ENCODE peak calls at places on chromosomes 13 and 19, in seven cellular contexts. A, X, R, G, S, O and V are unnamed samples. For H3K4me1, the result is how much of the 10 kb centered on the place peaks cover.

GRCh38 chr13:27242642-27243185 is 8.6 kb upstream of the RPL21 start:
- DNase-seq in A (no peak), X (no peak), R (no peak), G (no peak), S (no peak), O (no peak), V (no peak)

GRCh38 chr13:102599451-102600012 is 2.7 kb downstream of the TPP2 start:
- DNase-seq in A (no peak), X (no peak), R (no peak), G (no peak), S (no peak), O (no peak), V (no peak)

GRCh38 chr19:7506385-7507328 is 9.2 kb upstream of the ZNF358 start:
- DNase-seq in A (peak), X (peak), R (peak), G (peak), S (peak), O (peak), V (peak)

GRCh38 chr13:41900918-41901317 is 60.0 kb downstream of the VWA8 start:
- DNase-seq in A (no peak), X (peak), R (no peak), G (peak), S (no peak), O (no peak), V (no peak)

GRCh38 chr13:31250435-31250834 is 50.7 kb downstream of the B3GLCT start:
- DNase-seq in A (no peak), X (no peak), R (no peak), G (no peak), S (no peak), O (no peak), V (no peak)

GRCh38 chr19:10517361-10517759 is at the start of gene S1PR5:
- DNase-seq in A (no peak), X (no peak), R (peak), G (no peak), S (peak), O (no peak), V (peak)

GRCh38 chr19:53868892-53869804 is 1.5 kb downstream of the MYADM start:
- DNase-seq in A (no peak), X (peak), R (peak), G (peak), S (peak), O (peak), V (peak)

GRCh38 chr19:4115050-4115817 is 8.7 kb downstream of the MAP2K2 start:
- DNase-seq in A (no peak), X (no peak), R (no peak), G (peak), S (no peak), O (no peak), V (no peak)

GRCh38 chr19:43532571-43532961 is 422 bp upstream of the ZNF575 start:
- DNase-seq in A (no peak), X (no peak), R (no peak), G (peak), S (no peak), O (peak), V (peak)

GRCh38 chr13:44573790-44574465 is 2.2 kb downstream of the TSC22D1 start:
- DNase-seq in A (no peak), X (peak), R (peak), G (no peak), S (peak), O (no peak), V (peak)

GRCh38 chr13:105116966-105117365 is 1418.5 kb downstream of the EFNB2 start:
- DNase-seq in A (no peak), X (no peak), R (no peak), G (no peak), S (no peak), O (no peak), V (no peak)

GRCh38 chr13:110274687-110275086 is 32.3 kb downstream of the COL4A1 start:
- DNase-seq in A (no peak), X (no peak), R (no peak), G (no peak), S (peak), O (no peak), V (no peak)

GRCh38 chr13:53126803-53127202 is 98.2 kb downstream of the OLFM4 start:
- DNase-seq in A (no peak), X (peak), R (peak), G (no peak), S (no peak), O (no peak), V (no peak)

GRCh38 chr13:20616059-20616797 is 49.3 kb downstream of the IFT88 start:
- DNase-seq in A (no peak), X (peak), R (no peak), G (no peak), S (no peak), O (no peak), V (no peak)

GRCh38 chr19:6750062-6750461 is 10.6 kb downstream of the TRIP10 start:
- DNase-seq in A (no peak), X (no peak), R (no peak), G (no peak), S (no peak), O (no peak), V (no peak)

GRCh38 chr19:14361824-14362223 is 19.4 kb upstream of the ADGRE5 start:
- DNase-seq in A (no peak), X (no peak), R (no peak), G (no peak), S (peak), O (no peak), V (peak)
- H3K4me1 ChIP-seq in A (under half), X (under half), R (under half), G (under half), S (under half), O (under half), V (under half)

GRCh38 chr13:76043882-76044281 is 407.8 kb downstream of the LMO7 start:
- DNase-seq in A (no peak), X (no peak), R (no peak), G (no peak), S (no peak), O (no peak), V (no peak)

GRCh38 chr13:76035711-76036110 is 399.6 kb downstream of the LMO7 start:
- DNase-seq in A (no peak), X (peak), R (no peak), G (no peak), S (no peak), O (no peak), V (no peak)

GRCh38 chr13:76036176-76036575 is 400.0 kb downstream of the LMO7 start:
- DNase-seq in A (no peak), X (peak), R (no peak), G (no peak), S (no peak), O (no peak), V (no peak)

DNA sequence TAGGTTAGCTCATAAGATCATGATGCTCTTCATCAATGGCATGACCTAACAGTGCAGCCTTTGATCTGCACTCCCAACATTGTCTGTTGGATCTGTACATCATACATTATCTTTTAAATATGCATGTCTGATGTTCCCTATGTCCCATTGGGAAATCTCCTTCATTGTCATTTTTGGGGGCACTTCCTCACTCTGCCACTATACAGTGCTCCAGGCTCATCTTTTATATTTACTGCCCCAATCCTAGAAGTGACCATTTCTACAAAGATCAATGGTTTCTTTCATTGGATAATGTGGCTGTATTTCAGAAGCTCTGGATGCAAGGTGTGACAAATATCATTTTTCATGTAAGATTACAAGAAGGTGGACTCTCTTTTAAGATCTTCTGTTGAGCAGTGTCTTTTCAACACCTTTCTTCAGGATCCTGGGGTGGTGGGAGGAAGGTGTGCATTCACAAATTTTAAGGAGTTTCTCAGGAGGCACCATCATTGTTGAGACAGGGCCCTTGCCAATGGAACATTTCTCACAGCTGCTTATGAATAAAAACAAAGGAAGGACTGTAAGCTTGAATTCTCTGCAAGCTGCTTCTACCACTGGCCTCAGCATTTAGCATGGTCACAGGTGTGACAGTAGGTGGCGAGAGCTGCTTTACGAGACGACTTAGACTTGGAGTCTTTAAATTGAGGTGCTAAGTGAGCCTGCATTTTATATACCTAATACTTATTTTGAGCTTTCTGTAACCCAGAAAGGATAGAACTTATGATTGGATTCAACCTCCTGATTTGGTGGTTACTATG is 403.0 kb downstream of the LMO7 start:
- DNase-seq in A (no peak), X (no peak), R (no peak), G (no peak), S (peak), O (no peak), V (peak)
- TF ChIP-seq CTCF in A (no peak), X (no peak), R (peak), G (no peak), S (peak), O (peak), V (peak)

DNA sequence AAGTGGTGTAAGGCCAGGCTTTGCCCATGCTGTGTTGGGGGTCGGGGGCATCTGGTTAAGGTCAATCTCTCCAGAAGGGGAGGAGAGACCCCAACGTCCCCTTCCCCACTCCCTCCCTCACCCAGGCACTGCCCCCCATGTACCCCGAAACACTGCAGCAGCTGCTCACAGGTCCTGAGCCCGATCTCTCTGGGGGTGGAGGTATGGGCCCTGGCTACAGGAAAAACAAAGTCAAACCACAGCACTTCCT is 10.2 kb downstream of the CAPN12 start:
- DNase-seq in A (no peak), X (no peak), R (no peak), G (no peak), S (no peak), O (no peak), V (no peak)
- H3K4me1 ChIP-seq in A (half or more), X (under half), R (half or more), G (under half), S (under half), O (under half), V (under half)

DNA sequence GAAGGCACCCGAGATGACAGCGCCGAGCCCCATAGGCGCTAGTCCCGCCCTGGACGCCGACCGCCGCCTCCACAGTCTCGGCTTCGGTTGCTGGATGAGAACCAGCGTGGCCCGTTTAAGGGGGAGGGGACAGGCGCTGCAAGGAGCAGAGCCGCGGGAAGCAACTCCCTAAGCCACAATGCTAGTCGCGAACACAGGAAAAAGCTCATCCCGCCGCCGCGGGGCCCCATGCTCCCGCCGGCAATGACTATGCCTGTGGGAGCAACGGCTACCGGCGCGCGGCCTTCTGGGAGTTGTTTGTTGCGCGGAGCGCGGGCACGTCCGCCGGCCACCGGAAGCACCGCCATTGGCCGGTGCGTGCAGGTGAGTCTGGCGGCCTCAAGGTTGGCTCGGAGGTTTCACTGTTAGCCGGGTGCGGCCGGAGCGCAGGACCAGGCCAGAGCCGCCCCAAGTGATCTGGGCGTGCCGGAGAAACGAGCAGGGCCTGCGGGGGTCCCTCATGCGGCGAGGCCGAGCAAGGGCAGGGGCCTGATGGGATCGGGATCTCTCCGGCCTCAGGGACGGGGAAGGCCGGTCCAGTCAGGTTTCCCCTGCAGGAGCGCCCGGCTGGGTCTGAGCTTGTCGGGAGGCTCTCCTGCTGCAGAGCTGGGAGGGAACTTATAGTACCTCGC is at the start of gene ZNF544:
- DNase-seq in A (no peak), X (peak), R (peak), G (peak), S (peak), O (peak), V (peak)
- TF ChIP-seq CTCF in A (no peak), X (peak), R (no peak), G (peak), S (no peak), O (no peak), V (no peak)

DNA sequence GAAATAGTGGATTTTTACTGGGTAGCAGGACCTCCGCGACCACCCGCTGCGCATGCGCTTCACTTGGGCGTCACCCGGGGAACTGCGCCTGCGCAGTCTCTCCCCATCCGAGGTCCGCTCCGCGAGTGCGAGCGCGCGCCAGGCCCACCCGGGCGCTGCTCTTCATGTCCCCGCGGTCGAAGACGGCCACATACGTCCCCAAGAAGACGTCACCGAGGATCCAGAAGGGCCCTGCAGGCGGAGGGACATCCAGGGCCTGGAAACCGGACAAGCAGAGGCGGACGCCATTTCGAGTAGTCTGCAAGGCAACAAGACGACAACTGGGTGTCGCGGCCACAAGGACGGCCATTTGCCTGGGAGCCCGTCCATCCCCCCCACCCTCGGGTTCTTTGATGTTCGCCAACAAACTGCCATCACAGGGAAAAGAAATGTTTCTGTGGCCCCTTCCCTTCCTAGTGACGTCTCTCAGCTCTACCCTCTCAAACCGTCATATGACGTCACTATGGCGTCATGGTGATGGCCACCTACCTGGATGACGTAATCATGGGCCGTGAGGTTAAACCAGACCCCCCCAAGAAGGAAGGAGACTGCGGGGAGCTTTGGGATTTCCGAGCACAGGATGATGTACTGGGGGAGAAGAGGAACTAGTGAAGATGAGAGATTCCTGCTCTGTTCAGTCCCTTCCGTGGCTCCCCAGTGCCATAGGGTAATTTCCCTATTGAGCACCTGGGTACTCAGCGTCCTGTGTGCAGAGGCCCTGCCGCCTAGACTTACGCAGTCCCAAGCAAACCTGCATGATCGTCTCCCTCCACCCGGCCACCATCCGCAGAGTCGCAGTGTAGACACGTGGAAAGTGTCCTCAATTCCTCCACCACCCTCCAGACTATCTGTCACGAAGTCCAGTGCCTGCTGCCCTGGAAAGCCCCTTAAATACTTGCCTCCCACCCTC is 6.7 kb downstream of the NAPSA start:
- DNase-seq in A (no peak), X (peak), R (peak), G (peak), S (no peak), O (no peak), V (no peak)
- H3K4me1 ChIP-seq in A (under half), X (under half), R (under half), G (under half), S (under half), O (under half), V (under half)

DNA sequence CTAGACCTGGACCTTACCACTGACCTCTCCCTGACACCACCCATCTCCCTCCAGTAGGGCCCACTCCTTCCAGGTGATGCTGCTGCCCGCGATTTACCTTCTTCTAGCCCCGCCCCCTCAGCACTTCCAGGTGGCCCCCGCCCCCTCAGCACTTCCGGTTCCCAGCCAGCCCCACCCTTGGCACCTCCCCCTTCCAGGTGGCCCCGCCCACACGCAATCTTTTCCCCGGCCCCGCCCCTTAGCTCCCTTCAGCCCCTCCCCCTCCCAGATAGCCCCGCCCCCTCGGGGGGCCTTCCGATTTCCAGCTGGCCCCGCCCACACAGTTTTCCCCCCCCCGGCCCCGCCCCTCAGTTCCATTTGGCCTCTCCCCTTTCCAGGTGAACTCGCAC is 565 bp downstream of the LIG1 start:
- DNase-seq in A (peak), X (peak), R (peak), G (peak), S (peak), O (peak), V (peak)
- TF ChIP-seq CTCF in A (no peak), X (no peak), R (no peak), G (no peak), S (peak), O (no peak), V (peak)

DNA sequence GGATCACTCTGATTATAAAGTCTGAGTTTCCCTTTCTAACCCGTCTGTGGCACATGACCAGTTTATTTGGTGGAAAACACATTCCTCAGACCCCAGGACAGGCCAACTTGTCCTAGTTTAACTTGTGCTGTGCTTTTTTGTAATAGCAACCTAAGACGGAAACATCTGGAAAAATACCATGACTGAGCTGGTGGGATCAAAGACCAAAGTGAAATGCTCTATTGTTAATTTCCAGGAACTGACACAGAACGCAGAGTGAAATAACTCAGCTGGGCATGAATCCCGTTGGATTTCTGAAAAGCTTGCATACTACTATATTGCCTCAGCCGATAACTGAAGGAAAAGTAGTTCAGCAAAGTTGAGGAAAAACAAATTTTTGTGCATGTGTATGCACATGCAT is 188.0 kb downstream of the LHFPL6 start:
- DNase-seq in A (no peak), X (no peak), R (no peak), G (no peak), S (no peak), O (no peak), V (no peak)
- H3K4me1 ChIP-seq in A (half or more), X (under half), R (under half), G (under half), S (under half), O (under half), V (under half)

GRCh38 chr19:2782936-2783780 is at the start of gene SGTA:
- DNase-seq in A (peak), X (peak), R (peak), G (peak), S (peak), O (peak), V (peak)
- TF ChIP-seq CTCF in A (peak), X (peak), R (peak), G (peak), S (peak), O (peak), V (peak)

DNA sequence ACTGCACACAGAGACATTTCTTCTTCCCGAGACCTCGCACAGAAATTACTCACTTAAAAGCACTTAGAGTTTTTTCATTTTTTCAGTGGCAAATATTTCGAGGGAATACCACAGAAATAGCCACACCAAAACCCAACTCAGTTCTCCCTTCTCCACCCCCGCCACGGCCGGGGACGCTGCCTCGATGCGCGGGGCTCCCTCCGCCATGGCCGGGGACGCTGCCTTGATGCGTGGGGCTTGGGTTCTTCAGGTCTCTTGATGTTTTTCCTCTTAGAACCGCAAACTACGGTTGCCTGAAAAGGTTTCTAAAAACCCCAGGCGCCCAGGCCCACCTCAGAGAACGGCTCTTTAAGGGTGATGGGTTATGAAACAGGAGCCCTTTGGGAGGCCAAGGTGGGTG is 71.4 kb downstream of the RASA3 start:
- DNase-seq in A (no peak), X (no peak), R (no peak), G (no peak), S (no peak), O (no peak), V (no peak)
- H3K4me1 ChIP-seq in A (half or more), X (under half), R (under half), G (under half), S (under half), O (under half), V (under half)

GRCh38 chr13:113135281-113135760 is 12.7 kb downstream of the F10 start:
- DNase-seq in A (no peak), X (no peak), R (no peak), G (no peak), S (peak), O (no peak), V (peak)
- TF ChIP-seq CTCF in A (no peak), X (no peak), R (no peak), G (no peak), S (no peak), O (no peak), V (no peak)